ENCODE peak calls at places on chromosomes 4 and X, in ten cellular contexts. N, W, G, R, V, M, T, O, A and E are unnamed samples.

GRCh38 chrX:40098264-40099045 is 697 bp upstream of the BCOR start:
- DNase-seq in N (no peak), W (peak), G (peak), R (peak), V (no peak), M (no peak), T (peak), O (peak), A (peak), E (no peak)

GRCh38 chrX:30615229-30615628 is 37.7 kb upstream of the TASL start:
- DNase-seq in N (no peak), W (no peak), G (peak), R (no peak), V (peak), M (no peak), T (no peak), O (no peak), A (peak), E (no peak)

GRCh38 chrX:41178201-41178600 is 93.0 kb downstream of the USP9X start:
- DNase-seq in N (no peak), W (no peak), G (no peak), R (no peak), V (no peak), M (no peak), T (peak), O (no peak), A (no peak), E (no peak)

GRCh38 chrX:72306851-72307645 is 1.3 kb upstream of the CITED1 start:
- DNase-seq in N (no peak), W (peak), G (peak), R (peak), V (peak), M (peak), T (peak), O (peak), A (peak), E (no peak)

GRCh38 chr4:109994415-109994827 is 81.7 kb downstream of the EGF start:
- DNase-seq in N (no peak), W (no peak), G (no peak), R (no peak), V (no peak), M (no peak), T (peak), O (no peak), A (no peak), E (no peak)

GRCh38 chrX:13028871-13029336 is 15.5 kb downstream of the FAM9C start:
- DNase-seq in N (no peak), W (no peak), G (no peak), R (no peak), V (no peak), M (no peak), T (no peak), O (peak), A (peak), E (no peak)

GRCh38 chr4:73620115-73620792 is at the start of gene RASSF6:
- DNase-seq in N (no peak), W (no peak), G (no peak), R (peak), V (peak), M (peak), T (peak), O (peak), A (no peak), E (no peak)

GRCh38 chr4:103757631-103758030 is 37.8 kb upstream of the TACR3 start:
- DNase-seq in N (no peak), W (no peak), G (no peak), R (no peak), V (no peak), M (no peak), T (no peak), O (no peak), A (no peak), E (no peak)

GRCh38 chrX:132489256-132490085 is 633 bp upstream of the MBNL3 start:
- DNase-seq in N (no peak), W (peak), G (peak), R (peak), V (peak), M (peak), T (peak), O (peak), A (peak), E (peak)

GRCh38 chr4:38323141-38323634 is 340.8 kb upstream of the KLF3 start:
- DNase-seq in N (no peak), W (no peak), G (peak), R (no peak), V (peak), M (no peak), T (no peak), O (peak), A (no peak), E (no peak)

GRCh38 chr4:113212613-113213012 is 163.2 kb downstream of the ANK2 start:
- DNase-seq in N (no peak), W (no peak), G (no peak), R (no peak), V (no peak), M (no peak), T (no peak), O (no peak), A (no peak), E (no peak)

GRCh38 chr4:176313596-176314341 is 6.0 kb upstream of the SPCS3 start:
- DNase-seq in N (no peak), W (no peak), G (no peak), R (no peak), V (no peak), M (no peak), T (no peak), O (no peak), A (no peak), E (no peak)

GRCh38 chrX:111040377-111041017 is 55.5 kb upstream of the PAK3 start:
- DNase-seq in N (no peak), W (no peak), G (no peak), R (no peak), V (peak), M (no peak), T (no peak), O (peak), A (peak), E (no peak)

GRCh38 chrX:123173833-123174232 is 10.2 kb upstream of the GRIA3 start:
- DNase-seq in N (no peak), W (no peak), G (peak), R (no peak), V (no peak), M (no peak), T (no peak), O (peak), A (peak), E (no peak)

GRCh38 chr4:36004231-36004851 is 240.0 kb downstream of the ARAP2 start:
- DNase-seq in N (no peak), W (no peak), G (no peak), R (no peak), V (peak), M (no peak), T (no peak), O (no peak), A (no peak), E (no peak)

GRCh38 chrX:39850209-39850608 is 247.5 kb downstream of the BCOR start:
- DNase-seq in N (no peak), W (no peak), G (no peak), R (no peak), V (no peak), M (no peak), T (no peak), O (no peak), A (no peak), E (no peak)

GRCh38 chrX:23887448-23887847 is 20.3 kb downstream of the APOO start:
- DNase-seq in N (no peak), W (no peak), G (no peak), R (no peak), V (no peak), M (no peak), T (no peak), O (no peak), A (no peak), E (no peak)

GRCh38 chr4:94759767-94760211 is 2.0 kb downstream of the BMPR1B start:
- DNase-seq in N (no peak), W (no peak), G (no peak), R (no peak), V (no peak), M (no peak), T (no peak), O (peak), A (no peak), E (no peak)

GRCh38 chrX:37678574-37678973 is 7.0 kb upstream of the XK start:
- DNase-seq in N (no peak), W (no peak), G (no peak), R (no peak), V (no peak), M (no peak), T (no peak), O (no peak), A (no peak), E (no peak)

GRCh38 chrX:101164766-101165590 is 54.6 kb upstream of the DRP2 start:
- DNase-seq in N (no peak), W (no peak), G (peak), R (no peak), V (no peak), M (no peak), T (no peak), O (no peak), A (peak), E (no peak)

GRCh38 chr4:182975806-182976205 is 58.6 kb upstream of the DCTD start:
- DNase-seq in N (no peak), W (no peak), G (peak), R (no peak), V (peak), M (no peak), T (peak), O (peak), A (peak), E (no peak)

GRCh38 chrX:85506871-85507270 is 127.4 kb upstream of the POF1B start:
- DNase-seq in N (no peak), W (no peak), G (no peak), R (no peak), V (no peak), M (no peak), T (no peak), O (no peak), A (no peak), E (no peak)

GRCh38 chrX:19046343-19047215 is 62.7 kb upstream of the PHKA2 start:
- DNase-seq in N (no peak), W (no peak), G (peak), R (no peak), V (peak), M (no peak), T (no peak), O (peak), A (peak), E (no peak)

GRCh38 chr4:54215379-54216072 is 13.6 kb upstream of the PDGFRA start:
- DNase-seq in N (no peak), W (no peak), G (no peak), R (no peak), V (no peak), M (no peak), T (no peak), O (no peak), A (no peak), E (no peak)

GRCh38 chr4:55545133-55545532 is 1.6 kb downstream of the CLOCK start:
- DNase-seq in N (no peak), W (no peak), G (peak), R (no peak), V (peak), M (no peak), T (no peak), O (no peak), A (peak), E (no peak)

GRCh38 chr4:70577220-70577927 is 14.7 kb upstream of the AMBN start:
- DNase-seq in N (no peak), W (no peak), G (no peak), R (no peak), V (no peak), M (no peak), T (no peak), O (no peak), A (no peak), E (no peak)

GRCh38 chr4:108417923-108418322 is 202.5 kb upstream of the RPL34 start:
- DNase-seq in N (peak), W (no peak), G (no peak), R (no peak), V (peak), M (no peak), T (no peak), O (no peak), A (peak), E (no peak)

GRCh38 chr4:82785248-82786003 is 13.2 kb downstream of the SCD5 start:
- DNase-seq in N (no peak), W (no peak), G (peak), R (no peak), V (peak), M (no peak), T (no peak), O (peak), A (peak), E (no peak)

GRCh38 chrX:8366491-8366890 is 98.1 kb upstream of the VCX3B start:
- DNase-seq in N (no peak), W (no peak), G (no peak), R (no peak), V (peak), M (no peak), T (no peak), O (no peak), A (no peak), E (no peak)

DNA sequence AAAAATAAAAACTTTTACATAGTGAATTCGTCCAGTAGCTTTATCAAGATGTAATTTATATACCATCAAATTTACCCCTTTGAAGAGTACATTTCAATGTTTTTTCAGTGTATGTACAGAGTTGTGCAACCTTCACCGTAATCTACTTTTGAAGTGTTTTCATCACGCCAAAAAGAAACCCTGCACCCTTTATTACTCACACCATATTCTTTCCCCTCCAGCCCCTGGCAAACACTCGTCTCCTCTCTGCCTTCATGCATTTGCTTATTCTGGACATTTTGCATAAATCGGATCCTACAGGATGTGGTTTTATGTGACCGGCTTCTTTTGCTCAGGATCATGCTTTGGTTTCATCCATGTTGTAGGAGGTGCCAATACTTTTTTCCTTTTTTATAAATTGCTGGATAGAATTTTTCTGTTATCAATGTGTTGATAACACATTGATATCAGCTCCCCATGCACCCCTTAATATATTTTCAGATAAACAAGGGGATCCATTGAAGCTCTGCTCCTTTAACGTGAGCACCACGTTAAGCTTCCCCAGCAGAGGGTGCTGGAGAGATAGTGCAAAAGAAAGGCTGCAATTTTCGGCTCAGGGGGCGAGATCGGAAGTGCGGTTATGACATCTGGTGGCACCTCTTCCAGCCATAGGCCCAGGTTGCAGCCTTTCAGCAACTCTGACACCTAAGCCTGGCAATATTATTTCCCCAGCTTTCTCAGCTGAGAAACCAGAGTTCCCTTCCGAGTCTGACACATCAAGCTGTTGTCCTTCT is 100.1 kb upstream of the VCX3B start:
- DNase-seq in N (no peak), W (no peak), G (no peak), R (no peak), V (peak), M (no peak), T (no peak), O (peak), A (no peak), E (no peak)
- TF ChIP-seq CTCF in N (peak), W (peak), G (no peak), R (no peak), V (peak), M (no peak), T (no peak), O (peak), A (no peak), E (no peak)

GRCh38 chr4:156971168-156971601 is 414 bp downstream of the PDGFC start:
- DNase-seq in N (no peak), W (no peak), G (no peak), R (peak), V (no peak), M (no peak), T (no peak), O (no peak), A (no peak), E (no peak)

GRCh38 chr4:156969136-156969535 is 2.5 kb downstream of the PDGFC start:
- DNase-seq in N (no peak), W (no peak), G (no peak), R (no peak), V (no peak), M (no peak), T (no peak), O (no peak), A (no peak), E (no peak)

GRCh38 chr4:156972370-156972980 is 876 bp upstream of the PDGFC start:
- DNase-seq in N (no peak), W (no peak), G (no peak), R (no peak), V (no peak), M (no peak), T (no peak), O (no peak), A (no peak), E (no peak)

GRCh38 chr4:156971623-156972369 is at the start of gene PDGFC:
- DNase-seq in N (peak), W (peak), G (peak), R (peak), V (peak), M (peak), T (peak), O (peak), A (peak), E (peak)

GRCh38 chr4:156970501-156971167 is 965 bp downstream of the PDGFC start:
- DNase-seq in N (peak), W (peak), G (peak), R (peak), V (no peak), M (peak), T (no peak), O (peak), A (peak), E (peak)
- H3K4me3 ChIP-seq in N (peak), W (peak), G (peak), R (peak), V (peak), M (peak), T (no peak), O (peak), A (peak), E (peak)

DNA sequence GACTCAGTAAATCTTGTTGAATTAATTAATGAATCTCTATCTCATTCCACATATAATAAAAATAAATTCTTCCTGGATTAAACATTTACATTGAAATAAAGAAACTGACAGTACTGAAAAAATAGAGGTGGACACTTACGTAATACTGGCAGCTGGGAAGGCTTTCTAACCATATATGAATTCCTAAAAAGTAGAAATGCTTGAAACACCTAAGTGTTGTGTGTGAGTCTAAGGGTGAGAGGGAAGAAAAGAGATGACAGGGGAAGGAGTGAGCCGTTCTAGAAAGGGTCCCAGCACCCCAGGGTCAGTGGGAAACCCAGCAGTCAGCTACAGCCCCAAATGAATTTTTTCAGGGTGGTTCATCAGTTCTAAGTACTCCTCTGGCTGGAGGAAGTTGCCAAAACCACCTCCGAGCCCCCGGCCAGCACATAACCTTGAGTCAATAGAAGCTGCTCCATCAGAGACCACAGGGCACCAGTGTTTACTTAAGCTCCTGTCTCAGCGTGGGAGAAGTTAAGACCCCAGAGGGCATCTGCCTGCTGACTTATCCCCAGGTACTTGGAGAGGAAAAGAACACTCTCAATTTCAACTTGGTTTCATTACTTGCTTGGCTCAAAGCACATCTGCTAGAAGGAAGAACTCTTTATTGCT is 18.3 kb downstream of the GAB3 start:
- DNase-seq in N (no peak), W (no peak), G (no peak), R (no peak), V (peak), M (peak), T (no peak), O (peak), A (peak), E (no peak)
- TF ChIP-seq CTCF in N (no peak), W (no peak), G (no peak), R (no peak), V (no peak), M (no peak), T (no peak), O (no peak), A (no peak), E (no peak)

DNA sequence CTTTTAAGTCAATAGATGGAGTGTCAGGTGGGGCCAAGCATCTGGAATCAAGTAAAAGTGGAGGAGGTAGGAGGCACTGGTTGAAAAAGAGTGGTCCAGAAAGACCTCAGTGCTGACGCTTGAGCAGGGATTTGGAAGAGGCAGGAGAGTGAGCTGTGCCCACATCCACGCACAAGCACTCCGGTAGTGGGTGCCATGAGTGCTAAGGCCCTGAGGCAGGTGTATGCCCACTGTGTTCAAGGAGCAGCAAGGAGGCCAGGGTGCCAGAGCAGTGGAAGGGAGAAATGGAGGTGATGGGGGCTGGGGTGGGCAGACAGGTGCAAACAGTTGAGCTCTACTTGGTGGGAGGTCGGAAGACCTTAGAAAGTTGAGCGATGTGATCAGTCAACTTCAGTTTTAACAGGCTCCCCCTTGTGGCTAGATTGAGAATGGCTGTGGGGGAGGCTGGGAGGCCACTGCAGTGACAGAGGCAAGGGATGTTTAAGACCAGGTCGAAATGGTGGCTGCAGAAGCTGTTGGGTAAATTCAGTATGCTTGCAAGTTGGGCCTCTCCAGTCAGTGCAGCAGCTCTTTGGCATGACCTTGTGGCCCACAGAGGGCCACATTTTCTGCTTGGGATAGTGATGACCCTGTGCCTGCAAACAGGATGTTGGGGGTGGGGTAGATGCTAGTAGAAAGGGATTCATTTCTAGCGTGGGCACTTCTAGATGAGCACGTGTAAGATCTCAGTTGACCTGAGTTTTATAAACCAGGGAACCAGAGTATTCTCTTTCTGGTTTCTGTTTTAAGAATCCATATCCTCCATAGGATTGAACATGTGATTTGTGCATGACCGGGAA is 12.7 kb downstream of the TKTL1 start:
- DNase-seq in N (no peak), W (peak), G (peak), R (peak), V (no peak), M (no peak), T (peak), O (peak), A (peak), E (no peak)
- H3K4me3 ChIP-seq in N (no peak), W (no peak), G (no peak), R (no peak), V (no peak), M (no peak), T (no peak), O (no peak), A (no peak), E (no peak)

GRCh38 chr4:64713256-64713840 is 304.1 kb upstream of the TECRL start:
- DNase-seq in N (no peak), W (no peak), G (peak), R (no peak), V (peak), M (no peak), T (no peak), O (peak), A (peak), E (no peak)
- TF ChIP-seq CTCF in N (peak), W (peak), G (no peak), R (peak), V (peak), M (peak), T (peak), O (peak), A (peak), E (peak)